ENCODE peak calls at places on chromosomes 12 and 14, in four cellular contexts. P, R, U and Z are unnamed samples.

GRCh38 chr12:65891219-65891618 is 66.9 kb downstream of the HMGA2 start:
- DNase-seq in P (no peak), R (no peak), U (no peak), Z (no peak)

GRCh38 chr12:44247588-44247987 is 411.7 kb downstream of the TMEM117 start:
- DNase-seq in P (no peak), R (peak; percentile 2), U (no peak), Z (no peak)

GRCh38 chr12:117328556-117329100 is 32.8 kb downstream of the NOS1 start:
- DNase-seq in P (no peak), R (no peak), U (no peak), Z (no peak)

GRCh38 chr14:104517867-104518266 is 61.7 kb upstream of the C14orf180 start:
- DNase-seq in P (no peak), R (no peak), U (no peak), Z (no peak)

GRCh38 chr12:95623554-95624170 is 72.4 kb upstream of the USP44 start:
- DNase-seq in P (peak; percentile 40), R (peak; percentile 70), U (peak; percentile 53), Z (peak; percentile 66)

GRCh38 chr14:95313707-95314106 is 6.0 kb downstream of the CLMN start:
- DNase-seq in P (no peak), R (no peak), U (no peak), Z (peak; percentile 60)

GRCh38 chr12:24970177-24970576 is 21.3 kb upstream of the BCAT1 start:
- DNase-seq in P (no peak), R (no peak), U (no peak), Z (no peak)

GRCh38 chr12:4027412-4027811 is 154.2 kb upstream of the PARP11 start:
- DNase-seq in P (no peak), R (no peak), U (no peak), Z (no peak)

GRCh38 chr12:53999596-54000104 is 311 bp upstream of the HOXC9 start:
- DNase-seq in P (no peak), R (peak; percentile 61), U (no peak), Z (no peak)

GRCh38 chr14:101849640-101850039 is 88.1 kb downstream of the PPP2R5C start:
- DNase-seq in P (no peak), R (no peak), U (no peak), Z (no peak)

GRCh38 chr12:107200394-107200793 is 107.0 kb upstream of the CRY1 start:
- DNase-seq in P (no peak), R (no peak), U (no peak), Z (no peak)

GRCh38 chr12:106039646-106040404 is 98.9 kb downstream of the NUAK1 start:
- DNase-seq in P (no peak), R (no peak), U (no peak), Z (no peak)

GRCh38 chr12:111616177-111616623 is 17.1 kb upstream of the ATXN2 start:
- DNase-seq in P (no peak), R (no peak), U (no peak), Z (no peak)

GRCh38 chr14:103504991-103505565 is 17.6 kb downstream of the CKB start:
- DNase-seq in P (no peak), R (no peak), U (no peak), Z (no peak)

GRCh38 chr12:65822732-65823480 is 1.4 kb upstream of the HMGA2 start:
- DNase-seq in P (peak; percentile 55), R (peak; percentile 72), U (peak; percentile 49), Z (no peak)

GRCh38 chr12:132065609-132066344 is 78.3 kb downstream of the DDX51 start:
- DNase-seq in P (no peak), R (no peak), U (peak; percentile 59), Z (no peak)

GRCh38 chr14:60753264-60754126 is 18.9 kb downstream of the MNAT1 start:
- DNase-seq in P (no peak), R (no peak), U (peak; percentile 74), Z (no peak)

GRCh38 chr12:113003631-113004030 is 25.3 kb downstream of the OAS2 start:
- DNase-seq in P (no peak), R (no peak), U (no peak), Z (no peak)

GRCh38 chr12:91577586-91578539 is 395.2 kb upstream of the DCN start:
- DNase-seq in P (no peak), R (no peak), U (peak; percentile 29), Z (no peak)

GRCh38 chr14:90049390-90049789 is 12.4 kb upstream of the KCNK13 start:
- DNase-seq in P (no peak), R (no peak), U (no peak), Z (no peak)

GRCh38 chr12:75666980-75667359 is 155.6 kb upstream of the KRR1 start:
- DNase-seq in P (no peak), R (no peak), U (no peak), Z (no peak)

GRCh38 chr12:88388566-88389269 is 191.6 kb downstream of the KITLG start:
- DNase-seq in P (no peak), R (no peak), U (no peak), Z (no peak)

GRCh38 chr12:64968989-64969819 is 144.8 kb downstream of the TBC1D30 start:
- DNase-seq in P (no peak), R (no peak), U (no peak), Z (no peak)

GRCh38 chr12:126069549-126070165 is 1004.4 kb downstream of the AACS start:
- DNase-seq in P (peak; percentile 76), R (peak; percentile 66), U (peak; percentile 25), Z (no peak)

GRCh38 chr14:34498684-34499412 is 36.8 kb upstream of the SPTSSA start:
- DNase-seq in P (no peak), R (no peak), U (peak; percentile 34), Z (no peak)

GRCh38 chr14:67331368-67332125 is 28.1 kb downstream of the ATP6V1D start:
- DNase-seq in P (no peak), R (no peak), U (no peak), Z (no peak)

GRCh38 chr14:105203701-105204100 is 22.6 kb upstream of the NUDT14 start:
- DNase-seq in P (no peak), R (no peak), U (no peak), Z (no peak)

GRCh38 chr12:51621155-51621922 is 30.3 kb downstream of the SCN8A start:
- DNase-seq in P (no peak), R (no peak), U (no peak), Z (no peak)

GRCh38 chr12:101700299-101700820 is 2.9 kb downstream of the CHPT1 start:
- DNase-seq in P (no peak), R (no peak), U (no peak), Z (no peak)

GRCh38 chr12:96452271-96452922 is 37.0 kb upstream of the CFAP54 start:
- DNase-seq in P (no peak), R (no peak), U (no peak), Z (no peak)

GRCh38 chr12:46368684-46369083 is 3.9 kb downstream of the SLC38A2 start:
- DNase-seq in P (no peak), R (no peak), U (no peak), Z (no peak)

GRCh38 chr12:115135800-115136211 is 451.8 kb upstream of the TBX3 start:
- DNase-seq in P (no peak), R (peak; percentile 18), U (no peak), Z (peak; percentile 79)

GRCh38 chr14:35229495-35230089 is 62.6 kb upstream of the PSMA6 start:
- DNase-seq in P (no peak), R (no peak), U (no peak), Z (no peak)

GRCh38 chr12:11513288-11513687 is 117.9 kb upstream of the PRB2 start:
- DNase-seq in P (no peak), R (no peak), U (no peak), Z (no peak)
- TF ChIP-seq CTCF in P (peak; percentile 26), R (no peak), U (no peak), Z (no peak)

GRCh38 chr14:54814076-54814475 is 88.5 kb downstream of the GCH1 start:
- DNase-seq in P (no peak), R (no peak), U (no peak), Z (no peak)
- TF ChIP-seq CTCF in P (peak; percentile 20), R (peak; percentile 9), U (no peak), Z (no peak)

GRCh38 chr12:116141110-116141832 is 136.2 kb downstream of the MED13L start:
- DNase-seq in P (no peak), R (no peak), U (no peak), Z (no peak)
- TF ChIP-seq CTCF in P (no peak), R (no peak), U (no peak), Z (peak; percentile 46)

GRCh38 chr12:48980389-48980952 is 2.3 kb downstream of the WNT1 start:
- DNase-seq in P (no peak), R (no peak), U (peak; percentile 66), Z (no peak)
- TF ChIP-seq CTCF in P (no peak), R (no peak), U (peak; percentile 8), Z (no peak)

GRCh38 chr14:59688224-59689170 is 111.9 kb upstream of the CCDC175 start:
- DNase-seq in P (peak; percentile 45), R (peak; percentile 55), U (peak; percentile 44), Z (no peak)

GRCh38 chr14:59691266-59691665 is 114.7 kb upstream of the CCDC175 start:
- DNase-seq in P (no peak), R (no peak), U (no peak), Z (no peak)

GRCh38 chr14:59690426-59690825 is 113.8 kb upstream of the CCDC175 start:
- DNase-seq in P (no peak), R (no peak), U (no peak), Z (no peak)

GRCh38 chr14:59687663-59688062 is 111.1 kb upstream of the CCDC175 start:
- DNase-seq in P (no peak), R (no peak), U (no peak), Z (no peak)
- TF ChIP-seq CTCF in P (no peak), R (no peak), U (no peak), Z (no peak)

DNA sequence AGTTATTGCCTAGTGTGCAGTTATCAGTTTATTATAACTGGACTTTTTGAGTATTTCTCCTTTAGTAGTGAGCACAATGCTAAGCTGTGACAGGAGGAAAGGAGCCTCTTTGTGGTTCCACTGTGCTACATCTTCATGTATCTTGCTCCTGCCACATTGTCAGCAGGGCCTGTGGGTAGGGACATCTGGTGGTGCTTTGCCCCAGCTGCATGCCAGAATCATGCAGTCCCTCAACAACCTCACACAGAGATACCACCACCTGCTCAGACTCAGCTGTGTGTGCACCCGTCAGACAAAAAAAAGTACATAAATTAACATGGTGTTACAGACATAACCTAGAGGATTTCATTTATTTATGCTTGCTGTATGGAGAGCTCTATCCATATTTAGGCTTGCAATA is 51.1 kb downstream of the MIS18BP1 start:
- DNase-seq in P (no peak), R (no peak), U (peak; percentile 6), Z (no peak)
- TF ChIP-seq CTCF in P (no peak), R (no peak), U (no peak), Z (peak; percentile 24)

DNA sequence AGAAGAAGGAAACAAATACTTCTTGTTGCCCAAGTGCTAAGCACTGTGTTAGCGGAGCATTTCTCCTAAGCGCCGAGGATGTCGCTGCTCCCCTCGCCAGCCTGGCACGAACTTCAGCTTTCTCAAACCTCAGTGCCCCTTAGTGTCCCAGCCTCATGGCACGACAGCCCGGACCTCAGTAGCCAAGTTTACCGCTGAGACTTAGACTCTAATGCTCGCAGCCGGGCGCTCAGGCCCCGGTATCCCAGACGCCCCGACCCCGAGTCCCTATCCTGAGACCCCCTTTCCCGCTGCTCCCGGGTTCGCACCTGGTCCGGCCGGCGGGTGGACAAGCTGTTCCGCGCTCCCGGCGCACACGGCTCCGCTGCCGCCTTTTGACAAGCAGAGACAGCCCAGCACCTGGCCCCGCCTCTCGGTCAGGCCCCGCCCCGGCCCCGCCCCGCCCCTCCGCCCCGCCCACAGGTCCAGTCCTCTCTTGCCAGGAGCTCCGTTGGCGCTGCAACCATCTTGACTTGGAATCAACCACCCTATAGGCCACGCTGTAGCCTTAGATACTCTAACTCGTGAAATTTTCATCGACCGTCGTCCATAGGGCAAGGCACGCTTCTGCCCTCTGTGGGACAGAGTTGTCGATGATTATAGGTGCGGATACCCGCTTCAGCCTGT is at the start of gene VDR:
- DNase-seq in P (peak; percentile 43), R (peak; percentile 78), U (peak; percentile 91), Z (peak; percentile 70)
- TF ChIP-seq CTCF in P (no peak), R (no peak), U (no peak), Z (peak; percentile 19)